ENCODE peak calls at places on chromosomes 4 and X, in seven cellular contexts. One of them, this sample, is unnamed.

GRCh38 chrX:80335062-80335830 is 85.0 kb upstream of the TENT5D start:
- DNase-seq in T-helper 1 cell: no peak
- DNase-seq in substantia nigra: no peak
- DNase-seq in stimulated activated CD4-positive, alpha-beta T cell treated with anti-CD3 and anti-CD28 coated beads, Interleukin-15, amount 100 ng/mL, for 48 hours: peak; percentile 1
- DNase-seq in ovary: peak; percentile 66
- DNase-seq in astrocyte of the spinal cord: no peak
- DNase-seq in GM23338: peak; percentile 85
- DNase-seq in this sample: no peak

GRCh38 chr4:112898357-112899141 is 150.9 kb upstream of the ANK2 start:
- DNase-seq in T-helper 1 cell: no peak
- DNase-seq in substantia nigra: no peak
- DNase-seq in stimulated activated CD4-positive, alpha-beta T cell treated with anti-CD3 and anti-CD28 coated beads, Interleukin-15, amount 100 ng/mL, for 48 hours: no peak
- DNase-seq in ovary: no peak
- DNase-seq in astrocyte of the spinal cord: peak; percentile 18
- DNase-seq in GM23338: peak; percentile 36
- DNase-seq in this sample: no peak

GRCh38 chrX:87468941-87469340 is 48.7 kb upstream of the KLHL4 start:
- DNase-seq in T-helper 1 cell: no peak
- DNase-seq in substantia nigra: no peak
- DNase-seq in stimulated activated CD4-positive, alpha-beta T cell treated with anti-CD3 and anti-CD28 coated beads, Interleukin-15, amount 100 ng/mL, for 48 hours: no peak
- DNase-seq in ovary: no peak
- DNase-seq in astrocyte of the spinal cord: no peak
- DNase-seq in GM23338: no peak
- DNase-seq in this sample: no peak

GRCh38 chrX:7065473-7065872 is 82.0 kb upstream of the STS start:
- DNase-seq in T-helper 1 cell: no peak
- DNase-seq in substantia nigra: no peak
- DNase-seq in stimulated activated CD4-positive, alpha-beta T cell treated with anti-CD3 and anti-CD28 coated beads, Interleukin-15, amount 100 ng/mL, for 48 hours: no peak
- DNase-seq in ovary: no peak
- DNase-seq in astrocyte of the spinal cord: no peak
- DNase-seq in GM23338: no peak
- DNase-seq in this sample: no peak

GRCh38 chrX:131792356-131792749 is 230.7 kb upstream of the STK26 start:
- DNase-seq in T-helper 1 cell: no peak
- DNase-seq in substantia nigra: no peak
- DNase-seq in stimulated activated CD4-positive, alpha-beta T cell treated with anti-CD3 and anti-CD28 coated beads, Interleukin-15, amount 100 ng/mL, for 48 hours: peak; percentile 81
- DNase-seq in ovary: peak; percentile 95
- DNase-seq in astrocyte of the spinal cord: peak; percentile 92
- DNase-seq in GM23338: no peak
- DNase-seq in this sample: no peak

GRCh38 chr4:146063143-146063542 is 112.4 kb upstream of the LSM6 start:
- DNase-seq in T-helper 1 cell: no peak
- DNase-seq in substantia nigra: no peak
- DNase-seq in stimulated activated CD4-positive, alpha-beta T cell treated with anti-CD3 and anti-CD28 coated beads, Interleukin-15, amount 100 ng/mL, for 48 hours: no peak
- DNase-seq in ovary: no peak
- DNase-seq in astrocyte of the spinal cord: no peak
- DNase-seq in GM23338: no peak
- DNase-seq in this sample: no peak

GRCh38 chr4:62500296-62500695 is 1300.2 kb downstream of the ADGRL3 start:
- DNase-seq in T-helper 1 cell: no peak
- DNase-seq in substantia nigra: no peak
- DNase-seq in stimulated activated CD4-positive, alpha-beta T cell treated with anti-CD3 and anti-CD28 coated beads, Interleukin-15, amount 100 ng/mL, for 48 hours: no peak
- DNase-seq in ovary: no peak
- DNase-seq in astrocyte of the spinal cord: no peak
- DNase-seq in GM23338: no peak
- DNase-seq in this sample: no peak

GRCh38 chrX:110044531-110045249 is 41.8 kb downstream of the TMEM164 start:
- DNase-seq in T-helper 1 cell: no peak
- DNase-seq in substantia nigra: no peak
- DNase-seq in stimulated activated CD4-positive, alpha-beta T cell treated with anti-CD3 and anti-CD28 coated beads, Interleukin-15, amount 100 ng/mL, for 48 hours: no peak
- DNase-seq in ovary: no peak
- DNase-seq in astrocyte of the spinal cord: no peak
- DNase-seq in GM23338: no peak
- DNase-seq in this sample: no peak

GRCh38 chr4:26174033-26174432 is 146.8 kb upstream of the RBPJ start:
- DNase-seq in T-helper 1 cell: no peak
- DNase-seq in substantia nigra: no peak
- DNase-seq in stimulated activated CD4-positive, alpha-beta T cell treated with anti-CD3 and anti-CD28 coated beads, Interleukin-15, amount 100 ng/mL, for 48 hours: no peak
- DNase-seq in ovary: no peak
- DNase-seq in astrocyte of the spinal cord: no peak
- DNase-seq in GM23338: no peak
- DNase-seq in this sample: no peak

GRCh38 chr4:113407409-113407808 is 354.1 kb downstream of the CAMK2D start:
- DNase-seq in T-helper 1 cell: no peak
- DNase-seq in substantia nigra: no peak
- DNase-seq in stimulated activated CD4-positive, alpha-beta T cell treated with anti-CD3 and anti-CD28 coated beads, Interleukin-15, amount 100 ng/mL, for 48 hours: no peak
- DNase-seq in ovary: no peak
- DNase-seq in astrocyte of the spinal cord: no peak
- DNase-seq in GM23338: peak; percentile 65
- DNase-seq in this sample: no peak